ENCODE peak calls at places on chromosomes 12 and 14, in seven cellular contexts. D, Z, P, V, E, A and S are unnamed samples.

GRCh38 chr12:47808574-47809380 is 10.9 kb downstream of the HDAC7 start:
- DNase-seq in A (peak), V (no peak), Z (no peak), D (peak), P (no peak), E (no peak), S (no peak)

GRCh38 chr12:27460471-27460978 is 14.0 kb downstream of the SMCO2 start:
- DNase-seq in E (peak), D (peak), P (no peak), Z (no peak), A (peak), V (peak), S (no peak)

GRCh38 chr12:27272375-27273028 is 28.4 kb downstream of the STK38L start:
- DNase-seq in A (no peak), D (no peak), Z (no peak), E (no peak), V (no peak), P (no peak), S (no peak)

GRCh38 chr14:20332386-20332945 is 613 bp downstream of the CCNB1IP1 start:
- DNase-seq in P (no peak), V (peak), A (peak), E (no peak), Z (no peak), D (no peak), S (no peak)

GRCh38 chr12:115570271-115570777 is 707.2 kb downstream of the MED13L start:
- DNase-seq in P (no peak), D (peak), Z (no peak), E (no peak), A (no peak), V (no peak), S (no peak)

GRCh38 chr12:33115716-33116115 is 219.1 kb upstream of the PKP2 start:
- DNase-seq in A (no peak), D (no peak), E (no peak), P (no peak), Z (no peak), V (no peak), S (no peak)

GRCh38 chr14:101917413-101918124 is 46.8 kb upstream of the DYNC1H1 start:
- DNase-seq in P (no peak), V (no peak), Z (no peak), E (no peak), A (no peak), D (no peak), S (no peak)

GRCh38 chr14:23936084-23936829 is 17.3 kb upstream of the DHRS4 start:
- DNase-seq in D (no peak), P (no peak), Z (no peak), A (no peak), V (peak), E (no peak), S (no peak)

GRCh38 chr12:112005419-112006395 is 7.3 kb downstream of the TMEM116 start:
- DNase-seq in V (peak), E (peak), P (no peak), D (peak), Z (no peak), A (peak), S (no peak)

GRCh38 chr12:94615284-94616216 is 34.8 kb downstream of the TMCC3 start:
- DNase-seq in A (peak), P (no peak), Z (no peak), E (peak), D (peak), V (peak), S (peak)

GRCh38 chr12:104507672-104508071 is 50.9 kb downstream of the CHST11 start:
- DNase-seq in P (no peak), Z (no peak), D (no peak), E (no peak), V (no peak), A (no peak), S (no peak)

GRCh38 chr12:31011746-31012567 is 61.7 kb upstream of the DDX11 start:
- DNase-seq in P (no peak), Z (no peak), E (no peak), A (no peak), D (no peak), V (no peak), S (no peak)

GRCh38 chr12:65607271-65607880 is 216.9 kb upstream of the HMGA2 start:
- DNase-seq in E (no peak), Z (no peak), A (no peak), D (no peak), P (no peak), V (no peak), S (no peak)

GRCh38 chr14:72776701-72777255 is 117.1 kb downstream of the DPF3 start:
- DNase-seq in A (peak), Z (no peak), V (peak), D (no peak), E (peak), P (no peak), S (no peak)

GRCh38 chr14:91084516-91084915 is 24.1 kb upstream of the RPS6KA5 start:
- DNase-seq in D (no peak), V (no peak), P (no peak), A (no peak), Z (no peak), E (no peak), S (no peak)

GRCh38 chr14:69612014-69612758 is 790 bp downstream of the SUSD6 start:
- DNase-seq in P (no peak), E (peak), A (peak), V (peak), Z (peak), D (peak), S (peak)

GRCh38 chr14:29749327-29749726 is 178.3 kb downstream of the PRKD1 start:
- DNase-seq in D (peak), P (no peak), V (no peak), Z (no peak), E (no peak), A (no peak), S (no peak)

GRCh38 chr12:105433804-105434203 is 103.3 kb downstream of the C12orf75 start:
- DNase-seq in E (no peak), P (no peak), V (no peak), Z (no peak), A (no peak), D (peak), S (no peak)

GRCh38 chr12:56129210-56129691 is 1.2 kb downstream of the ESYT1 start:
- DNase-seq in D (peak), A (peak), V (peak), Z (peak), E (peak), P (no peak), S (peak)

GRCh38 chr12:1355396-1355795 is 239.0 kb downstream of the FBXL14 start:
- DNase-seq in D (peak), Z (no peak), A (no peak), E (no peak), P (no peak), V (no peak), S (no peak)

GRCh38 chr12:102438047-102438822 is 42.1 kb downstream of the IGF1 start:
- DNase-seq in V (no peak), Z (no peak), A (no peak), E (no peak), P (no peak), D (peak), S (no peak)

GRCh38 chr14:35258420-35258819 is 33.8 kb upstream of the PSMA6 start:
- DNase-seq in E (no peak), A (no peak), V (no peak), P (no peak), Z (no peak), D (no peak), S (no peak)

GRCh38 chr12:103783744-103784664 is 57.0 kb downstream of the NT5DC3 start:
- DNase-seq in D (no peak), V (peak), Z (no peak), P (no peak), A (peak), E (peak), S (no peak)

GRCh38 chr12:78229491-78230209 is 399.0 kb downstream of the NAV3 start:
- DNase-seq in E (no peak), V (peak), P (no peak), A (peak), D (peak), Z (no peak), S (no peak)

GRCh38 chr14:77889971-77890442 is 90.1 kb downstream of the ADCK1 start:
- DNase-seq in D (peak), V (no peak), Z (no peak), A (no peak), E (no peak), P (no peak), S (no peak)

GRCh38 chr12:45878630-45879255 is 111.6 kb downstream of the SCAF11 start:
- DNase-seq in P (no peak), V (no peak), E (no peak), Z (no peak), A (no peak), D (peak), S (no peak)

GRCh38 chr14:54169254-54169924 is 212.8 kb upstream of the BMP4 start:
- DNase-seq in A (no peak), V (no peak), P (no peak), E (no peak), Z (no peak), D (peak), S (no peak)

GRCh38 chr12:122893208-122894151 is 2.4 kb downstream of the VPS37B start:
- DNase-seq in V (peak), E (no peak), A (no peak), Z (no peak), D (no peak), P (no peak), S (no peak)

GRCh38 chr12:133130808-133131128 is 341 bp downstream of the ZNF10 start:
- DNase-seq in P (peak), D (no peak), Z (peak), E (peak), A (peak), V (no peak), S (peak)

GRCh38 chr12:24352363-24352762 is 402.9 kb upstream of the SOX5 start:
- DNase-seq in D (no peak), E (no peak), A (no peak), Z (no peak), V (no peak), P (no peak), S (no peak)

GRCh38 chr12:48779869-48780268 is 9.0 kb downstream of the ADCY6 start:
- DNase-seq in D (peak), V (no peak), P (peak), A (no peak), Z (peak), E (no peak), S (peak)

GRCh38 chr14:57008534-57008933 is 198.3 kb upstream of the OTX2 start:
- DNase-seq in P (no peak), E (no peak), Z (no peak), A (no peak), D (no peak), V (no peak), S (no peak)

GRCh38 chr12:45342848-45343247 is 127.0 kb downstream of the ANO6 start:
- DNase-seq in D (no peak), P (no peak), A (no peak), E (no peak), Z (no peak), V (no peak), S (no peak)

DNA sequence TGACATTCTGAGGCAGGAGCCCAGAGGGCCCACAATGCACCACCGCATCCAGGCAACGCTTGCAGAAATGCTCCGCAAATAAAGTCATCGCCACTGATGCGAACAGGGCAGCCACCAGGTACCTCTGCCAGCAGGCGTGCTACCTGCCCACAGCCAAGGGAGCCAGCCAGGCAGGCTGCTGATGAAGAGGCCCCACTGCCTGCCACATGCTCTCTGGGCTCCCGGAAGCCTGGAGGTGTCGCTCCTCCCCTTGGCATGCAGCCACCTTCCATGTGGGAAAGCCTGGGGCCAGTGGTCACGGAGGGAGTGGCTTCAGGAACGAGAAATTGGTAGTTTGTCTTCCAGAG is 14.7 kb downstream of the GPR132 start:
- DNase-seq in D (peak), E (peak), P (no peak), V (peak), A (peak), Z (no peak), S (no peak)
- H3K4me3 ChIP-seq in D (no peak), E (no peak), P (no peak), V (no peak), A (no peak), Z (no peak), S (no peak)

GRCh38 chr14:50530358-50530757 is 2.0 kb downstream of the MAP4K5 start:
- DNase-seq in P (no peak), A (no peak), D (peak), Z (no peak), E (no peak), V (no peak), S (no peak)
- H3K4me3 ChIP-seq in P (no peak), A (no peak), D (peak), Z (peak), E (no peak), V (no peak), S (peak)

GRCh38 chr12:92398565-92399309 is 253.1 kb upstream of the BTG1 start:
- DNase-seq in A (no peak), V (no peak), D (no peak), Z (no peak), E (no peak), P (no peak), S (no peak)
- H3K4me3 ChIP-seq in A (no peak), V (no peak), D (no peak), Z (no peak), E (no peak), P (no peak), S (no peak)

DNA sequence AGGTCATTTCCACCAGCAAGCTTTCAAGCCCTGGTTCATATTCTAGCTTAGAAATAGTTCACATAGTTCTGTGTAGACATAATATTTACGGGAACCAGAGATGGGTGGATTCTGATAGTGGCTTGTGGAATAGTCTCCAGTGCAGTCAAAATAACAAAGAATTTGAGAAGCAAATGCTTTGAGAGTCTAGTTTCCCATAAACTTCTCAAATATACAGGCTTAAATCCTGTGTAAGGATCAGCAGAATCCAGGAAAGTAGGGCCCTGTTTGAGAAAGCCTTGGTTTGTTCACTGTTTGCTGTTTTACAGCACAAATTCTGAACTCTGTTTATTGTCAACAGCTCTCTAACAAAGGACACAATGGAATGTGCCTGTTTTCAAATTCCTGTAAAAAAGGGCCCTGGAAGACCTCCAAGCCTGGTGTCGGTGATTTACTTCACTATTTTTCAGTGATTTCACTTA is 11.5 kb upstream of the FOS start:
- DNase-seq in V (no peak), A (no peak), P (no peak), D (peak), Z (no peak), E (no peak), S (no peak)
- H3K4me3 ChIP-seq in V (no peak), A (no peak), P (no peak), D (no peak), Z (no peak), E (no peak), S (no peak)

DNA sequence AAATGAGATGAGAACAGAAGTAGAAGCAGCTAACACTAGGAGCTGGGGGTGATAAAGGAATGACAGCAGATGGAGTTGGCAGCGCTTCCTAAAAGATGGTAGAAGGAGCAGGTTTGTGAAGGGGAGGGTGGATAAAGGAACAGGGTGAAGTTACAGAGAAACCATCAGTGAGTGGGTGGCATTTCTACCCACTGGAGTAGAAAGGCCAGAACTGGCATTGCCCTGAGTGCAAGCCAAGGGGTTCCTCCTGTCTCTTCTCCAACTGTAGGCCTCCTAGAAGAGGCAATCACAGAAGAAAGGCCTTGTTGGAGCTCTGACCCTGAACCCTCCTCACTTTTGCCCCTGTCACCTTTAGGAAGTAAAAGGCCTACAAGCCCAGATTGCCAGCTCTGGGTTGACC is 2.2 kb downstream of the KRT18 start:
- DNase-seq in E (no peak), V (no peak), Z (no peak), D (no peak), A (no peak), P (no peak), S (no peak)
- H3K4me3 ChIP-seq in E (no peak), V (peak), Z (no peak), D (no peak), A (peak), P (no peak), S (no peak)

GRCh38 chr12:69239922-69240624 is 704 bp downstream of the CPSF6 start:
- DNase-seq in P (no peak), D (peak), A (peak), E (peak), Z (peak), V (peak), S (peak)

GRCh38 chr12:69241444-69242092 is 2.2 kb downstream of the CPSF6 start:
- DNase-seq in A (no peak), V (no peak), P (no peak), Z (no peak), D (peak), E (no peak), S (no peak)

GRCh38 chr12:69239286-69239921 is at the start of gene CPSF6:
- DNase-seq in Z (peak), E (peak), V (peak), A (peak), P (peak), D (peak), S (peak)

GRCh38 chr12:69240625-69240984 is 1.2 kb downstream of the CPSF6 start:
- DNase-seq in V (no peak), Z (no peak), D (peak), A (no peak), E (no peak), P (no peak), S (no peak)

DNA sequence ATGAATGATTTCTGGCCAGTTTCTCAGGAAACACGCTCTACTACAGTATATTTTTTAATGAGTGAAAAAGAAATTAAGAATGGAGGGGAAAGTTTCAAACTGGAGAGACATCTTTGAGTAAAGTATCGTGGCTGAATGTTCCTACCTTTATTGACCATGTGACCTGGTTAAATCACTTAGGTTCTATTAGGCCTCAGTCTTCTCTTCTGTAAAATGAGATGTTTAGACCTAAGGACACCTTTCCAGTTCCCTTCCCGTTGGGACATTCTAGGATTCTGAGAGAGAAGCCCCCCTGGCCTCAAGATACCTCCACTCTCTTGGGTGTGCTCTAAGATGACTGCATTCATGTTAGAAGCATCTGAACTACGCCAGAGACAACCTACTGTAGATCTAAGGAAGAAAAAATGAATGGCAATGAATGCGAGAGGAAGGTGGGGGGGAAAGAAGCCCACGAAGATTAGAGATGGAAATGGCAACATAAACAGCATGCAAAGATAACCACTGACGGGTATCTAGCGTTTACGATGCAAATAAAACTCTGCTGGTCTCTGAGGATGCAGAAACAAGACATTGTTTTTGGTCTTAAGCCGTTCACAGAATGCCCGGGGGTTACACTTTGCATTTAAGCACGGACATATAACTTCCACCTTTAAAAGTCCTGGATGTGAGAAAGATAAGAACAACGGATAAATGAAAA is 632 bp upstream of the CPSF6 start:
- DNase-seq in P (no peak), D (no peak), A (no peak), E (no peak), V (no peak), Z (no peak), S (no peak)
- H3K4me3 ChIP-seq in P (peak), D (peak), A (peak), E (peak), V (peak), Z (peak), S (peak)

DNA sequence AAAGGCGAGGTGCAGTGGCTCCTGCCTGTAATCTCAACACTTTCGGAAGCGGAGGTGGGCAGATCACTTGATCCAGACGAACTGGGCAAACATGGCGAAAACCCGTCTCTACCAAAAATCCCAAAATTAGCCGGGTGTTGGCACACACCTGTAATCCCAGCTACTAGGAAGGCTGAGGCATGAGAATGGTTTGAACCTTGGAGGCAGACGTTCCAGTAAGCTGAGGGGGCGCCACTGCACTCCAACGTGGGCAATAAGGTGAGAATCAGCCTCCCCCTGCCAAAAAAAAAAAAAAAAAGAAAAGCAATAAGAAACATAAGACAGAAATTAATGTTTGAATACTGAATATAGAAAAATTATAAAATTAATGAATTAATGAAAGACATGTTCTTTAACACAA is 928.7 kb downstream of the LRFN5 start:
- DNase-seq in V (no peak), Z (no peak), D (no peak), P (no peak), E (no peak), A (no peak), S (no peak)
- H3K4me3 ChIP-seq in V (no peak), Z (no peak), D (no peak), P (no peak), E (no peak), A (no peak), S (no peak)

DNA sequence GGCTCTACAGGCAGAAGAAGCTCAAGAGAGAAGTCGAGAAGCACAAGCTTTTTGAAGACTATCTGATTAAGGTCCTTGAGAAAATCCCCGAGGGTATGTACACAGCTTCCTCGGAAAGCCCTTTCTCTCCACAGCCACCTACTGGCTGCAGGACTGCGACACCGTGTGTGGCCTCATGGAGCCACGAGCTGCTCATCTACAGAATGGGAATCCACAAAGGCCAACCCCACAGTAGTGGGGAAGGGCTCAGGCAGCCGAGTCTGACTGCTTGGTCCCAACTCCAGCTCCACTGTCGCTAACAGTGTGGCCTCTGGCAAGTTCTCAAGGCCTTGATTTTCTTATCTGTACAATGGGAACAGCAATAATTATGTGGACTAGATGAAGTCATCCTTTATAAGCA is 2.5 kb downstream of the CCDC197 start:
- DNase-seq in P (no peak), Z (no peak), E (no peak), A (no peak), D (no peak), V (no peak), S (no peak)
- H3K4me3 ChIP-seq in P (no peak), Z (no peak), E (no peak), A (no peak), D (no peak), V (no peak), S (no peak)